ENCODE peak calls at places on chromosomes 11 and 22, in eight cellular contexts. C is Right ventricle myocardium superior; U is stimulated activated CD4-positive, alpha-beta T cell treated with anti-CD3 and anti-CD28 coated beads, Interleukin-2, amount 100 ng/mL, for 48 hours; D is T follicular helper cell; P is tibial nerve; F is mucosa of gallbladder; I is GM04504; M is NCI-H1417. A is an unnamed sample.

GRCh38 chr11:104731890-104732289 is 166.4 kb downstream of the CASP12 start:
- DNase-seq in C (no peak), U (no peak), D (no peak), P (no peak), F (no peak), I (no peak), M (no peak), A (peak)

GRCh38 chr11:128686045-128686741 is 7.7 kb upstream of the FLI1 start:
- DNase-seq in C (no peak), U (no peak), D (no peak), P (no peak), F (no peak), I (no peak), M (no peak), A (no peak)

GRCh38 chr22:37749831-37750595 is 53.2 kb downstream of the TRIOBP start:
- DNase-seq in C (peak), U (no peak), D (no peak), P (no peak), F (no peak), I (no peak), M (no peak), A (no peak)

GRCh38 chr11:2406878-2407410 is 6.4 kb downstream of the TSSC4 start:
- DNase-seq in C (no peak), U (no peak), D (no peak), P (no peak), F (no peak), I (no peak), M (no peak), A (no peak)

GRCh38 chr22:40855104-40855959 is 1.1 kb downstream of the ST13 start:
- DNase-seq in C (no peak), U (no peak), D (no peak), P (no peak), F (no peak), I (no peak), M (no peak), A (no peak)

GRCh38 chr11:68064876-68065275 is 26.1 kb downstream of the TCIRG1 start:
- DNase-seq in C (no peak), U (no peak), D (no peak), P (no peak), F (no peak), I (no peak), M (no peak), A (no peak)

GRCh38 chr22:46537946-46538815 is 761 bp upstream of the CELSR1 start:
- DNase-seq in C (no peak), U (no peak), D (no peak), P (no peak), F (no peak), I (no peak), M (no peak), A (peak)

GRCh38 chr11:80987161-80987560 is 1546.3 kb upstream of the TENM4 start:
- DNase-seq in C (no peak), U (no peak), D (no peak), P (no peak), F (no peak), I (no peak), M (no peak), A (no peak)

GRCh38 chr11:8387693-8388092 is 124.0 kb upstream of the LMO1 start:
- DNase-seq in C (no peak), U (no peak), D (no peak), P (no peak), F (no peak), I (no peak), M (no peak), A (no peak)

GRCh38 chr11:64809781-64810241 is 540 bp downstream of the MEN1 start:
- DNase-seq in C (no peak), U (peak), D (no peak), P (no peak), F (no peak), I (no peak), M (peak), A (peak)

GRCh38 chr11:130037058-130037457 is 32.6 kb upstream of the APLP2 start:
- DNase-seq in C (no peak), U (no peak), D (no peak), P (no peak), F (peak), I (peak), M (no peak), A (peak)

GRCh38 chr11:96430668-96431067 is 40.9 kb downstream of the JRKL start:
- DNase-seq in C (no peak), U (no peak), D (no peak), P (no peak), F (no peak), I (no peak), M (no peak), A (no peak)

GRCh38 chr11:97259884-97260283 is 870.1 kb downstream of the JRKL start:
- DNase-seq in C (no peak), U (no peak), D (no peak), P (no peak), F (no peak), I (no peak), M (no peak), A (no peak)

GRCh38 chr11:9428706-9429105 is 32.1 kb upstream of the ZNF143 start:
- DNase-seq in C (no peak), U (no peak), D (no peak), P (no peak), F (no peak), I (no peak), M (no peak), A (no peak)

GRCh38 chr11:74257934-74258553 is 53.4 kb downstream of the P4HA3 start:
- DNase-seq in C (peak), U (no peak), D (no peak), P (no peak), F (peak), I (peak), M (no peak), A (no peak)

GRCh38 chr11:59429924-59430516 is 3.8 kb upstream of the OR5A2 start:
- DNase-seq in C (no peak), U (peak), D (peak), P (no peak), F (peak), I (peak), M (peak), A (peak)

GRCh38 chr11:119347242-119347641 is 737 bp upstream of the MFRP start:
- DNase-seq in C (no peak), U (no peak), D (no peak), P (no peak), F (no peak), I (no peak), M (no peak), A (no peak)

GRCh38 chr11:95445746-95446333 is 214.8 kb upstream of the SESN3 start:
- DNase-seq in C (no peak), U (no peak), D (no peak), P (no peak), F (no peak), I (no peak), M (no peak), A (no peak)

GRCh38 chr11:113014731-113015455 is 53.7 kb downstream of the NCAM1 start:
- DNase-seq in C (peak), U (no peak), D (no peak), P (no peak), F (no peak), I (no peak), M (peak), A (no peak)

GRCh38 chr11:88790179-88790578 is 275.6 kb downstream of the GRM5 start:
- DNase-seq in C (no peak), U (no peak), D (no peak), P (no peak), F (no peak), I (no peak), M (no peak), A (no peak)

GRCh38 chr11:31972623-31973022 is 118.3 kb upstream of the RCN1 start:
- DNase-seq in C (no peak), U (no peak), D (no peak), P (no peak), F (no peak), I (no peak), M (no peak), A (no peak)

GRCh38 chr22:46686221-46686872 is 51.7 kb downstream of the CERK start:
- DNase-seq in C (peak), U (no peak), D (no peak), P (no peak), F (peak), I (no peak), M (no peak), A (no peak)

GRCh38 chr11:124769804-124770774 is 8.0 kb upstream of the ESAM start:
- DNase-seq in C (no peak), U (no peak), D (no peak), P (no peak), F (no peak), I (no peak), M (no peak), A (no peak)

GRCh38 chr11:121071456-121072236 is 29.4 kb upstream of the TECTA start:
- DNase-seq in C (no peak), U (no peak), D (no peak), P (no peak), F (no peak), I (no peak), M (no peak), A (no peak)

GRCh38 chr11:83093634-83094033 is 21.9 kb upstream of the RAB30 start:
- DNase-seq in C (no peak), U (no peak), D (no peak), P (no peak), F (no peak), I (no peak), M (no peak), A (no peak)

GRCh38 chr11:130124096-130124495 is 35.5 kb upstream of the ST14 start:
- DNase-seq in C (peak), U (no peak), D (no peak), P (peak), F (peak), I (peak), M (no peak), A (no peak)

GRCh38 chr11:123546515-123546914 is 107.9 kb downstream of the SCN3B start:
- DNase-seq in C (no peak), U (no peak), D (no peak), P (no peak), F (no peak), I (peak), M (no peak), A (no peak)

GRCh38 chr22:40703174-40703573 is 23.9 kb downstream of the MCHR1 start:
- DNase-seq in C (no peak), U (no peak), D (no peak), P (no peak), F (no peak), I (no peak), M (no peak), A (no peak)

A was measured in HuH-7.